ENCODE peak calls at places on chromosomes 16 and 17, in six cellular contexts. B is GOT3; Y is Kasumi-1; T is stimulated activated CD4-positive, alpha-beta T cell treated with anti-CD3 and anti-CD28 coated beads, Interleukin-2, amount 100 ng/mL, for 24 hours; Q is cardiac muscle cell; R is HL-60. X is an unnamed sample.

GRCh38 chr17:8785547-8786412 is 13.4 kb downstream of the MFSD6L start:
- DNase-seq in T (peak), B (peak), Y (peak), Q (peak), R (peak), X (peak)

GRCh38 chr17:77182205-77182604 is 41.4 kb downstream of the SEC14L1 start:
- DNase-seq in B (no peak), Q (no peak), Y (peak), R (peak), T (no peak), X (no peak)

GRCh38 chr16:71547168-71547567 is 20.9 kb downstream of the CHST4 start:
- DNase-seq in Q (no peak), Y (no peak), T (no peak), R (no peak), B (no peak), X (no peak)

GRCh38 chr17:19664136-19664820 is 15.7 kb downstream of the ALDH3A2 start:
- DNase-seq in Q (peak), B (no peak), T (no peak), Y (no peak), R (no peak), X (no peak)

GRCh38 chr17:81885869-81886548 is 5.4 kb downstream of the ALYREF start:
- DNase-seq in Q (no peak), T (no peak), R (no peak), Y (no peak), B (no peak), X (peak)

GRCh38 chr16:117381-118365 is 20.8 kb downstream of the NPRL3 start:
- DNase-seq in Y (peak), T (peak), B (no peak), R (peak), Q (peak), X (peak)

GRCh38 chr17:67047382-67047781 is 3.0 kb downstream of the CACNG1 start:
- DNase-seq in Q (no peak), R (no peak), Y (no peak), B (no peak), T (no peak), X (no peak)

GRCh38 chr17:59890720-59891119 is 2.0 kb downstream of the TUBD1 start:
- DNase-seq in B (no peak), R (no peak), Y (no peak), T (no peak), Q (no peak), X (peak)

GRCh38 chr17:18015603-18016002 is 23.4 kb downstream of the ATPAF2 start:
- DNase-seq in Q (no peak), B (no peak), R (no peak), Y (no peak), T (no peak), X (no peak)

GRCh38 chr17:75549246-75550138 is 24.0 kb downstream of the LLGL2 start:
- DNase-seq in Q (peak), T (no peak), R (no peak), Y (no peak), B (no peak), X (no peak)

GRCh38 chr16:143047-143446 is 4.6 kb upstream of the NPRL3 start:
- DNase-seq in Q (no peak), T (no peak), Y (no peak), R (no peak), B (no peak), X (no peak)

GRCh38 chr16:57966133-57966805 is 4.7 kb downstream of the CNGB1 start:
- DNase-seq in Y (no peak), B (no peak), R (no peak), T (no peak), Q (no peak), X (peak)

GRCh38 chr16:54118846-54119245 is 167.7 kb downstream of the IRX3 start:
- DNase-seq in R (no peak), Q (no peak), T (no peak), Y (no peak), B (no peak), X (peak)

GRCh38 chr17:67401106-67401505 is 24.0 kb downstream of the PITPNC1 start:
- DNase-seq in T (no peak), R (no peak), B (no peak), Y (no peak), Q (no peak), X (no peak)

GRCh38 chr17:76248013-76248782 is 7.9 kb upstream of the RNF157 start:
- DNase-seq in R (no peak), B (no peak), Y (peak), T (no peak), Q (no peak), X (no peak)

GRCh38 chr16:69176033-69176780 is 10.8 kb upstream of the SNTB2 start:
- DNase-seq in Y (no peak), Q (no peak), T (no peak), R (no peak), B (no peak), X (peak)

GRCh38 chr16:30120340-30121105 is 2.5 kb downstream of the MAPK3 start:
- DNase-seq in Y (no peak), R (no peak), T (no peak), B (no peak), Q (no peak), X (no peak)

GRCh38 chr17:50558581-50558954 is 1.9 kb upstream of the CACNA1G start:
- DNase-seq in Q (no peak), T (no peak), R (no peak), B (no peak), Y (no peak), X (no peak)

GRCh38 chr17:17057057-17057551 is 14.8 kb downstream of the MPRIP start:
- DNase-seq in Q (no peak), R (no peak), B (no peak), T (no peak), Y (no peak), X (no peak)

X was measured in fibroblast of mammary gland.